ENCODE peak calls at places on chromosomes 1 and 21, in four cellular contexts. One of them, this sample, is unnamed.

GRCh38 chr1:88973520-88974137 is 18.8 kb downstream of the KYAT3 start:
- DNase-seq in NB4: peak; percentile 57
- DNase-seq in naive thymus-derived CD8-positive, alpha-beta T cell: no peak
- DNase-seq in stimulated activated CD8-positive, alpha-beta memory T cell treated with anti-CD3 and anti-CD28 coated beads, Interleukin-4, amount 100 ng/mL, for 48 hours: no peak
- DNase-seq in this sample: peak; percentile 1

GRCh38 chr1:199089393-199090122 is 450.7 kb downstream of the PTPRC start:
- DNase-seq in stimulated activated CD8-positive, alpha-beta memory T cell treated with anti-CD3 and anti-CD28 coated beads, Interleukin-4, amount 100 ng/mL, for 48 hours: peak; percentile 35
- DNase-seq in naive thymus-derived CD8-positive, alpha-beta T cell: peak; percentile 1
- DNase-seq in NB4: peak; percentile 52
- DNase-seq in this sample: no peak

GRCh38 chr1:209455666-209456065 is 127.8 kb upstream of the CAMK1G start:
- DNase-seq in stimulated activated CD8-positive, alpha-beta memory T cell treated with anti-CD3 and anti-CD28 coated beads, Interleukin-4, amount 100 ng/mL, for 48 hours: no peak
- DNase-seq in NB4: no peak
- DNase-seq in naive thymus-derived CD8-positive, alpha-beta T cell: no peak
- DNase-seq in this sample: no peak

GRCh38 chr1:236067854-236068454 is 3.1 kb upstream of the NID1 start:
- DNase-seq in NB4: no peak
- DNase-seq in naive thymus-derived CD8-positive, alpha-beta T cell: no peak
- DNase-seq in stimulated activated CD8-positive, alpha-beta memory T cell treated with anti-CD3 and anti-CD28 coated beads, Interleukin-4, amount 100 ng/mL, for 48 hours: no peak
- DNase-seq in this sample: no peak

GRCh38 chr1:51268675-51269033 is 32.6 kb downstream of the RNF11 start:
- DNase-seq in NB4: no peak
- DNase-seq in stimulated activated CD8-positive, alpha-beta memory T cell treated with anti-CD3 and anti-CD28 coated beads, Interleukin-4, amount 100 ng/mL, for 48 hours: no peak
- DNase-seq in naive thymus-derived CD8-positive, alpha-beta T cell: no peak
- DNase-seq in this sample: no peak

GRCh38 chr1:54774820-54775498 is 10.6 kb upstream of the PARS2 start:
- DNase-seq in NB4: peak; percentile 35
- DNase-seq in naive thymus-derived CD8-positive, alpha-beta T cell: no peak
- DNase-seq in stimulated activated CD8-positive, alpha-beta memory T cell treated with anti-CD3 and anti-CD28 coated beads, Interleukin-4, amount 100 ng/mL, for 48 hours: peak; percentile 46
- DNase-seq in this sample: no peak

GRCh38 chr1:222009105-222009730 is 267.3 kb upstream of the DUSP10 start:
- DNase-seq in naive thymus-derived CD8-positive, alpha-beta T cell: no peak
- DNase-seq in NB4: peak; percentile 33
- DNase-seq in stimulated activated CD8-positive, alpha-beta memory T cell treated with anti-CD3 and anti-CD28 coated beads, Interleukin-4, amount 100 ng/mL, for 48 hours: peak; percentile 33
- DNase-seq in this sample: no peak

GRCh38 chr1:231162300-231162969 is 577 bp downstream of the TRIM67 start:
- DNase-seq in stimulated activated CD8-positive, alpha-beta memory T cell treated with anti-CD3 and anti-CD28 coated beads, Interleukin-4, amount 100 ng/mL, for 48 hours: peak; percentile 59
- DNase-seq in naive thymus-derived CD8-positive, alpha-beta T cell: no peak
- DNase-seq in NB4: peak; percentile 25
- DNase-seq in this sample: no peak

GRCh38 chr1:151502035-151502728 is 9.0 kb upstream of the CGN start:
- DNase-seq in NB4: no peak
- DNase-seq in naive thymus-derived CD8-positive, alpha-beta T cell: no peak
- DNase-seq in stimulated activated CD8-positive, alpha-beta memory T cell treated with anti-CD3 and anti-CD28 coated beads, Interleukin-4, amount 100 ng/mL, for 48 hours: no peak
- DNase-seq in this sample: no peak

GRCh38 chr1:119742193-119742592 is 26.5 kb downstream of the HMGCS2 start:
- DNase-seq in NB4: no peak
- DNase-seq in naive thymus-derived CD8-positive, alpha-beta T cell: no peak
- DNase-seq in stimulated activated CD8-positive, alpha-beta memory T cell treated with anti-CD3 and anti-CD28 coated beads, Interleukin-4, amount 100 ng/mL, for 48 hours: no peak
- DNase-seq in this sample: no peak

GRCh38 chr21:20997633-20998455 is at the start of gene NCAM2:
- DNase-seq in stimulated activated CD8-positive, alpha-beta memory T cell treated with anti-CD3 and anti-CD28 coated beads, Interleukin-4, amount 100 ng/mL, for 48 hours: peak; percentile 57
- DNase-seq in naive thymus-derived CD8-positive, alpha-beta T cell: peak; percentile 38
- DNase-seq in NB4: no peak
- DNase-seq in this sample: no peak

GRCh38 chr1:183180213-183180612 is 5.9 kb upstream of the LAMC2 start:
- DNase-seq in NB4: no peak
- DNase-seq in naive thymus-derived CD8-positive, alpha-beta T cell: no peak
- DNase-seq in stimulated activated CD8-positive, alpha-beta memory T cell treated with anti-CD3 and anti-CD28 coated beads, Interleukin-4, amount 100 ng/mL, for 48 hours: no peak
- DNase-seq in this sample: no peak

GRCh38 chr1:72282271-72282656 is at the start of gene NEGR1:
- DNase-seq in NB4: peak; percentile 14
- DNase-seq in stimulated activated CD8-positive, alpha-beta memory T cell treated with anti-CD3 and anti-CD28 coated beads, Interleukin-4, amount 100 ng/mL, for 48 hours: peak; percentile 29
- DNase-seq in naive thymus-derived CD8-positive, alpha-beta T cell: peak; percentile 2
- DNase-seq in this sample: no peak

This sample was measured in GDM1.